ENCODE peak calls at places on chromosomes 13 and 19, in seven cellular contexts. D is left lung; Z is CD4-positive, alpha-beta T cell; O is activated CD8-positive, alpha-beta memory T cell treated with anti-CD3 and anti-CD28 coated beads, Interleukin-2, amount 10 ng/mL, durations not matched to agents 7 days and 5 days; P is lower lobe of right lung; K is Right ventricle myocardium inferior; C is HCT116. N is an unnamed sample.

GRCh38 chr13:89784161-89784809 is 1563.2 kb upstream of the MIR17HG start:
- ATAC-seq in D (no peak), K (no peak), C (no peak), P (peak; percentile 30), O (no peak), Z (no peak), N (no peak)

GRCh38 chr13:30346159-30346788 is 38.9 kb upstream of the KATNAL1 start:
- ATAC-seq in K (no peak), O (peak; percentile 91), D (peak; percentile 11), C (no peak), Z (peak; percentile 93), P (peak; percentile 89), N (no peak)

GRCh38 chr13:72194531-72194930 is 327.5 kb upstream of the DACH1 start:
- ATAC-seq in P (no peak), D (no peak), O (no peak), C (no peak), Z (no peak), K (no peak), N (no peak)

GRCh38 chr13:61136101-61136500 is 279.5 kb downstream of the PCDH20 start:
- ATAC-seq in P (no peak), O (no peak), C (no peak), K (peak; percentile 88), D (no peak), Z (no peak), N (no peak)

GRCh38 chr19:39307233-39307821 is 11.1 kb downstream of the IFNL1 start:
- ATAC-seq in D (peak; percentile 96), Z (no peak), K (peak; percentile 39), O (no peak), C (no peak), P (peak; percentile 88), N (no peak)

GRCh38 chr19:4058696-4059492 is 7.8 kb downstream of the ZBTB7A start:
- ATAC-seq in K (peak; percentile 9), D (peak; percentile 1), C (peak; percentile 3), O (no peak), P (peak; percentile 5), Z (no peak), N (peak; percentile 28)

GRCh38 chr19:28823338-28823961 is 389.5 kb downstream of the UQCRFS1 start:
- ATAC-seq in K (no peak), Z (no peak), D (no peak), O (no peak), C (no peak), P (no peak), N (no peak)

GRCh38 chr13:32791545-32792172 is 205.4 kb downstream of the PDS5B start:
- ATAC-seq in Z (peak; percentile 54), K (no peak), D (no peak), P (no peak), O (peak; percentile 82), C (no peak), N (no peak)

GRCh38 chr13:50513528-50513863 is 330.0 kb downstream of the DLEU7 start:
- ATAC-seq in D (no peak), K (no peak), P (no peak), Z (no peak), O (no peak), C (no peak), N (no peak)

GRCh38 chr19:1837625-1838105 is 10.6 kb downstream of the REXO1 start:
- ATAC-seq in K (no peak), C (peak; percentile 82), P (peak; percentile 65), O (peak; percentile 64), Z (peak; percentile 85), D (peak; percentile 65), N (peak; percentile 80)

GRCh38 chr19:23190341-23190740 is 59.9 kb downstream of the ZNF724 start:
- ATAC-seq in Z (no peak), P (no peak), D (no peak), C (no peak), O (no peak), K (no peak), N (no peak)

GRCh38 chr19:5314012-5314906 is 26.4 kb downstream of the PTPRS start:
- ATAC-seq in K (no peak), P (no peak), O (no peak), C (no peak), D (no peak), Z (no peak), N (no peak)

GRCh38 chr13:35789335-35790166 is 313.1 kb upstream of the MAB21L1 start:
- ATAC-seq in C (peak; percentile 75), K (peak; percentile 35), D (peak; percentile 83), P (no peak), Z (no peak), O (no peak), N (peak; percentile 81)

GRCh38 chr19:6023936-6024335 is 46.0 kb upstream of the RANBP3 start:
- ATAC-seq in K (no peak), C (no peak), D (no peak), P (no peak), Z (no peak), O (no peak), N (no peak)